ENCODE peak calls at places on chromosome 5, in eight cellular contexts. One of them, this sample, is unnamed.

GRCh38 chr5:54491326-54491725 is 26.2 kb upstream of the SNX18 start:
- DNase-seq in skeletal muscle cell: no peak
- DNase-seq in GM20000: no peak
- DNase-seq in stimulated activated CD8-positive, alpha-beta memory T cell treated with anti-CD3 and anti-CD28 coated beads, Interleukin-7, amount 100 ng/mL, for 4 hours: no peak
- DNase-seq in ovary: no peak
- DNase-seq in smooth muscle cell of the brain vasculature: no peak
- DNase-seq in right lobe of liver: no peak
- DNase-seq in NCI-H460: no peak
- DNase-seq in this sample: no peak

GRCh38 chr5:74562116-74562515 is 78.4 kb downstream of the ENC1 start:
- DNase-seq in skeletal muscle cell: no peak
- DNase-seq in GM20000: no peak
- DNase-seq in stimulated activated CD8-positive, alpha-beta memory T cell treated with anti-CD3 and anti-CD28 coated beads, Interleukin-7, amount 100 ng/mL, for 4 hours: no peak
- DNase-seq in ovary: no peak
- DNase-seq in smooth muscle cell of the brain vasculature: no peak
- DNase-seq in right lobe of liver: no peak
- DNase-seq in NCI-H460: no peak
- DNase-seq in this sample: no peak

GRCh38 chr5:61277190-61277589 is 54.9 kb upstream of the ZSWIM6 start:
- DNase-seq in skeletal muscle cell: peak
- DNase-seq in GM20000: peak
- DNase-seq in stimulated activated CD8-positive, alpha-beta memory T cell treated with anti-CD3 and anti-CD28 coated beads, Interleukin-7, amount 100 ng/mL, for 4 hours: no peak
- DNase-seq in ovary: no peak
- DNase-seq in smooth muscle cell of the brain vasculature: no peak
- DNase-seq in right lobe of liver: no peak
- DNase-seq in NCI-H460: peak
- DNase-seq in this sample: no peak

GRCh38 chr5:79795764-79796398 is 106.2 kb downstream of the CMYA5 start:
- DNase-seq in skeletal muscle cell: no peak
- DNase-seq in GM20000: no peak
- DNase-seq in stimulated activated CD8-positive, alpha-beta memory T cell treated with anti-CD3 and anti-CD28 coated beads, Interleukin-7, amount 100 ng/mL, for 4 hours: no peak
- DNase-seq in ovary: peak
- DNase-seq in smooth muscle cell of the brain vasculature: no peak
- DNase-seq in right lobe of liver: peak
- DNase-seq in NCI-H460: no peak
- DNase-seq in this sample: peak

GRCh38 chr5:108830705-108831276 is 83.1 kb downstream of the FER start:
- DNase-seq in skeletal muscle cell: no peak
- DNase-seq in GM20000: no peak
- DNase-seq in stimulated activated CD8-positive, alpha-beta memory T cell treated with anti-CD3 and anti-CD28 coated beads, Interleukin-7, amount 100 ng/mL, for 4 hours: no peak
- DNase-seq in ovary: no peak
- DNase-seq in smooth muscle cell of the brain vasculature: no peak
- DNase-seq in right lobe of liver: no peak
- DNase-seq in NCI-H460: no peak
- DNase-seq in this sample: no peak

GRCh38 chr5:180332051-180332517 is 21.1 kb downstream of the GFPT2 start:
- DNase-seq in skeletal muscle cell: no peak
- DNase-seq in GM20000: no peak
- DNase-seq in stimulated activated CD8-positive, alpha-beta memory T cell treated with anti-CD3 and anti-CD28 coated beads, Interleukin-7, amount 100 ng/mL, for 4 hours: no peak
- DNase-seq in ovary: peak
- DNase-seq in smooth muscle cell of the brain vasculature: no peak
- DNase-seq in right lobe of liver: no peak
- DNase-seq in NCI-H460: no peak
- DNase-seq in this sample: no peak

GRCh38 chr5:107389130-107389553 is 281.6 kb downstream of the EFNA5 start:
- DNase-seq in skeletal muscle cell: no peak
- DNase-seq in GM20000: peak
- DNase-seq in stimulated activated CD8-positive, alpha-beta memory T cell treated with anti-CD3 and anti-CD28 coated beads, Interleukin-7, amount 100 ng/mL, for 4 hours: no peak
- DNase-seq in ovary: no peak
- DNase-seq in smooth muscle cell of the brain vasculature: no peak
- DNase-seq in right lobe of liver: no peak
- DNase-seq in NCI-H460: peak
- DNase-seq in this sample: peak

GRCh38 chr5:56251918-56252553 is 18.9 kb upstream of the ANKRD55 start:
- DNase-seq in skeletal muscle cell: no peak
- DNase-seq in GM20000: no peak
- DNase-seq in stimulated activated CD8-positive, alpha-beta memory T cell treated with anti-CD3 and anti-CD28 coated beads, Interleukin-7, amount 100 ng/mL, for 4 hours: no peak
- DNase-seq in ovary: no peak
- DNase-seq in smooth muscle cell of the brain vasculature: no peak
- DNase-seq in right lobe of liver: no peak
- DNase-seq in NCI-H460: no peak
- DNase-seq in this sample: no peak

GRCh38 chr5:100889165-100889564 is 13.9 kb downstream of the ST8SIA4 start:
- DNase-seq in skeletal muscle cell: no peak
- DNase-seq in GM20000: no peak
- DNase-seq in stimulated activated CD8-positive, alpha-beta memory T cell treated with anti-CD3 and anti-CD28 coated beads, Interleukin-7, amount 100 ng/mL, for 4 hours: no peak
- DNase-seq in ovary: no peak
- DNase-seq in smooth muscle cell of the brain vasculature: no peak
- DNase-seq in right lobe of liver: no peak
- DNase-seq in NCI-H460: no peak
- DNase-seq in this sample: peak

GRCh38 chr5:31845351-31845750 is 206.4 kb downstream of the PDZD2 start:
- DNase-seq in skeletal muscle cell: no peak
- DNase-seq in GM20000: no peak
- DNase-seq in stimulated activated CD8-positive, alpha-beta memory T cell treated with anti-CD3 and anti-CD28 coated beads, Interleukin-7, amount 100 ng/mL, for 4 hours: no peak
- DNase-seq in ovary: no peak
- DNase-seq in smooth muscle cell of the brain vasculature: no peak
- DNase-seq in right lobe of liver: no peak
- DNase-seq in NCI-H460: no peak
- DNase-seq in this sample: no peak

GRCh38 chr5:132389453-132390286 is 20.2 kb downstream of the SLC22A5 start:
- DNase-seq in skeletal muscle cell: peak
- DNase-seq in GM20000: no peak
- DNase-seq in stimulated activated CD8-positive, alpha-beta memory T cell treated with anti-CD3 and anti-CD28 coated beads, Interleukin-7, amount 100 ng/mL, for 4 hours: no peak
- DNase-seq in ovary: peak
- DNase-seq in smooth muscle cell of the brain vasculature: peak
- DNase-seq in right lobe of liver: no peak
- DNase-seq in NCI-H460: no peak
- DNase-seq in this sample: no peak

GRCh38 chr5:74619308-74619707 is 21.2 kb downstream of the ENC1 start:
- DNase-seq in skeletal muscle cell: no peak
- DNase-seq in GM20000: no peak
- DNase-seq in stimulated activated CD8-positive, alpha-beta memory T cell treated with anti-CD3 and anti-CD28 coated beads, Interleukin-7, amount 100 ng/mL, for 4 hours: no peak
- DNase-seq in ovary: no peak
- DNase-seq in smooth muscle cell of the brain vasculature: no peak
- DNase-seq in right lobe of liver: no peak
- DNase-seq in NCI-H460: no peak
- DNase-seq in this sample: no peak

GRCh38 chr5:30279237-30279636 is 914.2 kb upstream of the CDH6 start:
- DNase-seq in skeletal muscle cell: no peak
- DNase-seq in GM20000: no peak
- DNase-seq in stimulated activated CD8-positive, alpha-beta memory T cell treated with anti-CD3 and anti-CD28 coated beads, Interleukin-7, amount 100 ng/mL, for 4 hours: no peak
- DNase-seq in ovary: no peak
- DNase-seq in smooth muscle cell of the brain vasculature: no peak
- DNase-seq in right lobe of liver: no peak
- DNase-seq in NCI-H460: no peak
- DNase-seq in this sample: no peak

GRCh38 chr5:90843443-90843842 is 284.8 kb downstream of the ADGRV1 start:
- DNase-seq in skeletal muscle cell: no peak
- DNase-seq in GM20000: no peak
- DNase-seq in stimulated activated CD8-positive, alpha-beta memory T cell treated with anti-CD3 and anti-CD28 coated beads, Interleukin-7, amount 100 ng/mL, for 4 hours: no peak
- DNase-seq in ovary: no peak
- DNase-seq in smooth muscle cell of the brain vasculature: no peak
- DNase-seq in right lobe of liver: no peak
- DNase-seq in NCI-H460: no peak
- DNase-seq in this sample: no peak

GRCh38 chr5:84634256-84634655 is 249.6 kb upstream of the EDIL3 start:
- DNase-seq in skeletal muscle cell: no peak
- DNase-seq in GM20000: no peak
- DNase-seq in stimulated activated CD8-positive, alpha-beta memory T cell treated with anti-CD3 and anti-CD28 coated beads, Interleukin-7, amount 100 ng/mL, for 4 hours: no peak
- DNase-seq in ovary: no peak
- DNase-seq in smooth muscle cell of the brain vasculature: no peak
- DNase-seq in right lobe of liver: peak
- DNase-seq in NCI-H460: no peak
- DNase-seq in this sample: no peak